ENCODE peak calls at places on chromosomes 11 and 22, in six cellular contexts. P is IMR-90, A is H1, T is mesendoderm, F is H9, O is mesenchymal stem cell. Q is an unnamed sample.

GRCh38 chr11:110113507-110113906 is 20.3 kb downstream of the ZC3H12C start:
- DNase-seq in P (no peak), O (no peak), T (no peak), F (no peak), A (no peak), Q (no peak)

GRCh38 chr11:8219257-8220021 is 44.2 kb downstream of the LMO1 start:
- DNase-seq in O (peak), A (no peak), T (peak), P (peak), F (peak), Q (no peak)

GRCh38 chr11:34837246-34837856 is 78.8 kb downstream of the APIP start:
- DNase-seq in T (peak), A (no peak), O (no peak), P (no peak), F (peak), Q (no peak)

GRCh38 chr11:63909621-63910506 is 7.1 kb downstream of the RCOR2 start:
- DNase-seq in T (peak), O (no peak), F (peak), A (no peak), P (no peak), Q (peak)

GRCh38 chr11:64849600-64850356 is 5.3 kb upstream of the CDC42BPG start:
- DNase-seq in A (no peak), T (no peak), F (no peak), O (no peak), P (no peak), Q (no peak)

GRCh38 chr11:13955971-13956421 is 6.5 kb upstream of the SPON1 start:
- DNase-seq in A (no peak), P (peak), F (peak), O (peak), T (peak), Q (peak)

GRCh38 chr11:7559404-7560283 is 45.8 kb downstream of the PPFIBP2 start:
- DNase-seq in P (no peak), T (no peak), F (no peak), O (no peak), A (no peak), Q (no peak)

GRCh38 chr11:45685976-45686375 is 20.6 kb upstream of the CHST1 start:
- DNase-seq in P (no peak), F (no peak), T (no peak), O (no peak), A (no peak), Q (no peak)

GRCh38 chr11:33934450-33934849 is 42.6 kb upstream of the LMO2 start:
- DNase-seq in T (no peak), P (no peak), O (no peak), F (no peak), A (no peak), Q (no peak)

GRCh38 chr11:132072044-132072879 is 701.8 kb downstream of the NTM start:
- DNase-seq in O (peak), P (peak), F (no peak), T (peak), A (peak), Q (no peak)

GRCh38 chr22:47631571-47632102 is 869.2 kb downstream of the TBC1D22A start:
- DNase-seq in F (no peak), P (no peak), A (no peak), T (no peak), O (no peak), Q (no peak)

GRCh38 chr22:28560005-28560742 is 119.5 kb downstream of the TTC28 start:
- DNase-seq in A (no peak), O (peak), P (peak), F (no peak), T (peak), Q (no peak)

GRCh38 chr22:49014227-49015201 is 813.2 kb downstream of the BRD1 start:
- DNase-seq in A (no peak), O (no peak), F (peak), T (no peak), P (no peak), Q (no peak)

GRCh38 chr11:25242928-25243327 is 746.1 kb downstream of the LUZP2 start:
- DNase-seq in A (no peak), P (no peak), T (no peak), F (no peak), O (no peak), Q (no peak)

GRCh38 chr11:25247336-25247735 is 750.5 kb downstream of the LUZP2 start:
- DNase-seq in O (peak), T (no peak), P (peak), F (no peak), A (no peak), Q (no peak)

GRCh38 chr11:25244126-25244525 is 747.3 kb downstream of the LUZP2 start:
- DNase-seq in A (no peak), T (no peak), F (no peak), P (no peak), O (no peak), Q (no peak)
- H2BK15ac ChIP-seq in A (no peak), T (no peak), F (no peak), P (no peak), O (no peak), Q (no peak)

GRCh38 chr22:41286639-41287091 is 678 bp upstream of the RANGAP1 start:
- DNase-seq in P (peak), O (no peak), F (no peak), T (no peak), A (no peak), Q (no peak)

GRCh38 chr22:41280854-41281253 is 5.1 kb downstream of the RANGAP1 start:
- DNase-seq in F (no peak), O (no peak), T (no peak), P (no peak), A (no peak), Q (no peak)

GRCh38 chr22:41285441-41285819 is 557 bp downstream of the RANGAP1 start:
- DNase-seq in F (peak), T (peak), A (no peak), O (peak), P (peak), Q (peak)

GRCh38 chr22:41285820-41286638 is at the start of gene RANGAP1:
- DNase-seq in T (peak), P (peak), F (peak), A (peak), O (peak), Q (peak)

GRCh38 chr22:41284465-41284864 is 1.5 kb downstream of the RANGAP1 start:
- DNase-seq in T (no peak), P (no peak), O (no peak), F (no peak), A (no peak), Q (no peak)
- H3K4ac ChIP-seq in T (no peak), P (peak), O (no peak), F (no peak), A (no peak), Q (no peak)

DNA sequence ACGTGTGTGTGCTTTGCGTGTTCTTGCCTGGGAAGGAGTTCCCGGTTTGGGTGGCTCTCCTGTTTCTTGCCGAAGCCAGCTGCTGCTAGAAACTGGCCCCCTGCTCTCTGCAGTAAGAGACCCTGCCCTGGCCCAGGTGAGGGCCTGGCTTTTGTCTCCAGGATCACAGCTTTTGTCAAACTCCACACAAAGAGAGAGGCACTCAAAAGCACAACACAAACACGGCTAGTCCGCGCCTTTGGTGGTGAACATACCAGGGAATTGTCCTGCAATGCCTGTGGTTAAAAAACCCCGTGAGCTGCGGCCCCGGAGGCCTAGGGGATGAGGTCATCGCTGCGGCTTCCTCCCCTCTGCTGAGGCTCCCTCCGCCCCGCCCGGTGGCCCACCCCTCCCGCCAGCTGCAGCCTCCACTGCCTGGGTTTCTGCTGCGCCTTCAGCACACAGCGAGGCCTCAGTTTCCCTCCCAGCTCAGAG is 88.9 kb downstream of the KCNQ1 start:
- DNase-seq in T (peak), O (peak), F (peak), A (peak), P (peak), Q (peak)
- H2AK5ac ChIP-seq in T (peak), O (peak), F (no peak), A (peak), P (peak), Q (peak)

DNA sequence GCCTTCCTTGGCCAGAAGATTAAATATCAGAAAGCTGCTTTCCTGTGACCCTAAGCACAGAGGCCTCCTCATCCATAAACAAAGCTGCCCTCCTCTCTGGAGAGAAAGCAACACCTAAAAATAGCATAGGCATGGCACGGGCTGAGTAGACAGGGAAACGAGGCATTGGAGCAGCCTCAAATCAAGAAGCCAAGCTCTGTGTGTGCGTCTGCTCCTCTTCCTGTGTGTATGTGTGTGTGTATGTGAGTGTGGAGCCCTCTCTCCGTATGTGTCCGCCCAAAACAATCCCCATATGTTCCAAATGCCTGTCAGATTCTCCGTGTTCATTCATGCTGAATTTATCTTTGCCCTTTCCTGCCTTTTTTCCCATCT is 24.0 kb downstream of the KCNJ5 start:
- DNase-seq in F (no peak), P (no peak), A (no peak), T (no peak), O (no peak), Q (no peak)
- H2BK15ac ChIP-seq in F (no peak), P (no peak), A (no peak), T (no peak), O (no peak), Q (no peak)